ENCODE peak calls at places on chromosomes 13 and 19, in eight cellular contexts. X is skeletal muscle cell; S is neural crest cell; W is activated T-cell treated with anti-CD3 and anti-CD28 coated beads, Interleukin-2, amount 50 U/mL, for 48 hours; M is effector memory CD4-positive, alpha-beta T cell; T is stimulated activated CD8-positive, alpha-beta memory T cell treated with anti-CD3 and anti-CD28 coated beads, Interleukin-15, amount 100 ng/mL, for 4 hours; E is activated CD4-positive, alpha-beta T cell treated with anti-CD3 and anti-CD28 coated beads, Interleukin-2, amount 50 U/mL, for 48 hours; I is 8988T. B is an unnamed sample.

GRCh38 chr19:39470724-39471339 is 9.8 kb upstream of the TIMM50 start:
- DNase-seq in E (peak), T (no peak), W (peak), M (no peak), X (no peak), S (no peak), I (no peak), B (no peak)

GRCh38 chr13:50948576-50948975 is 39.0 kb downstream of the RNASEH2B start:
- DNase-seq in T (no peak), X (no peak), I (no peak), S (no peak), M (no peak), E (no peak), W (no peak), B (no peak)

GRCh38 chr13:67147257-67148218 is 82.6 kb downstream of the PCDH9 start:
- DNase-seq in S (no peak), T (no peak), E (no peak), W (no peak), X (peak), I (no peak), M (no peak), B (no peak)

GRCh38 chr13:52455677-52456041 is 381 bp downstream of the CKAP2 start:
- DNase-seq in S (peak), E (peak), I (peak), X (no peak), W (peak), M (peak), T (peak), B (peak)

GRCh38 chr19:41265376-41266153 is 1.4 kb downstream of the HNRNPUL1 start:
- DNase-seq in T (no peak), S (peak), M (no peak), W (peak), I (no peak), X (no peak), E (peak), B (peak)

GRCh38 chr13:113794086-113794485 is 35.1 kb downstream of the TMEM255B start:
- DNase-seq in X (no peak), W (no peak), S (no peak), M (no peak), I (no peak), T (no peak), E (no peak), B (no peak)

GRCh38 chr19:13796301-13797057 is 1.2 kb downstream of the ZSWIM4 start:
- DNase-seq in X (peak), I (peak), E (no peak), T (no peak), S (no peak), W (no peak), M (no peak), B (peak)

GRCh38 chr19:55319786-55320185 is 5.4 kb downstream of the TMEM150B start:
- DNase-seq in E (no peak), M (no peak), I (peak), S (peak), T (no peak), X (no peak), W (no peak), B (peak)

GRCh38 chr13:33575378-33575777 is 242.6 kb upstream of the RFC3 start:
- DNase-seq in E (no peak), X (no peak), M (no peak), I (no peak), S (no peak), W (no peak), T (no peak), B (no peak)